ENCODE peak calls at places on chromosomes 6 and 20, in six cellular contexts. N is ascending aorta, S is tibial artery, Q is mesothelial cell of epicardium, J is heart left ventricle, K is bronchial epithelial cell. L is an unnamed sample.

GRCh38 chr6:135129139-135129867 is 51.8 kb upstream of the MYB start:
- DNase-seq in N (no peak), S (no peak), Q (no peak), J (no peak), K (no peak), L (no peak)

GRCh38 chr6:20712011-20712410 is 177.8 kb downstream of the CDKAL1 start:
- DNase-seq in N (no peak), S (no peak), Q (no peak), J (no peak), K (peak; percentile 88), L (no peak)

GRCh38 chr6:90471297-90471696 is 115.6 kb downstream of the MAP3K7 start:
- DNase-seq in N (no peak), S (no peak), Q (no peak), J (no peak), K (no peak), L (no peak)

GRCh38 chr20:31860431-31861345 is 9.6 kb downstream of the DUSP15 start:
- DNase-seq in N (no peak), S (no peak), Q (no peak), J (no peak), K (peak; percentile 60), L (no peak)

GRCh38 chr6:136401749-136402148 is 112.1 kb upstream of the BCLAF1 start:
- DNase-seq in N (no peak), S (no peak), Q (no peak), J (no peak), K (peak; percentile 26), L (no peak)

GRCh38 chr6:92827104-92827503 is 592.3 kb downstream of the EPHA7 start:
- DNase-seq in N (no peak), S (no peak), Q (no peak), J (no peak), K (no peak), L (no peak)

GRCh38 chr6:155216312-155217028 is 47.3 kb upstream of the CLDN20 start:
- DNase-seq in N (no peak), S (no peak), Q (no peak), J (no peak), K (no peak), L (no peak)

GRCh38 chr6:27604986-27605385 is 132.1 kb upstream of the ZNF184 start:
- DNase-seq in N (no peak), S (no peak), Q (no peak), J (no peak), K (no peak), L (no peak)

GRCh38 chr6:141321486-141322347 is 811.0 kb upstream of the GJE1 start:
- DNase-seq in N (no peak), S (no peak), Q (no peak), J (no peak), K (peak; percentile 17), L (no peak)

GRCh38 chr6:109050012-109050411 is 44.6 kb downstream of the SESN1 start:
- DNase-seq in N (no peak), S (no peak), Q (no peak), J (no peak), K (peak; percentile 84), L (no peak)

GRCh38 chr6:141029908-141030307 is 1102.8 kb upstream of the GJE1 start:
- DNase-seq in N (no peak), S (no peak), Q (no peak), J (no peak), K (no peak), L (no peak)

GRCh38 chr20:23048283-23049200 is 930 bp downstream of the THBD start:
- DNase-seq in N (peak; percentile 35), S (peak; percentile 48), Q (no peak), J (peak; percentile 71), K (peak; percentile 33), L (no peak)

GRCh38 chr6:5679696-5680494 is 326.8 kb downstream of the NRN1 start:
- DNase-seq in N (no peak), S (no peak), Q (no peak), J (no peak), K (no peak), L (no peak)

DNA sequence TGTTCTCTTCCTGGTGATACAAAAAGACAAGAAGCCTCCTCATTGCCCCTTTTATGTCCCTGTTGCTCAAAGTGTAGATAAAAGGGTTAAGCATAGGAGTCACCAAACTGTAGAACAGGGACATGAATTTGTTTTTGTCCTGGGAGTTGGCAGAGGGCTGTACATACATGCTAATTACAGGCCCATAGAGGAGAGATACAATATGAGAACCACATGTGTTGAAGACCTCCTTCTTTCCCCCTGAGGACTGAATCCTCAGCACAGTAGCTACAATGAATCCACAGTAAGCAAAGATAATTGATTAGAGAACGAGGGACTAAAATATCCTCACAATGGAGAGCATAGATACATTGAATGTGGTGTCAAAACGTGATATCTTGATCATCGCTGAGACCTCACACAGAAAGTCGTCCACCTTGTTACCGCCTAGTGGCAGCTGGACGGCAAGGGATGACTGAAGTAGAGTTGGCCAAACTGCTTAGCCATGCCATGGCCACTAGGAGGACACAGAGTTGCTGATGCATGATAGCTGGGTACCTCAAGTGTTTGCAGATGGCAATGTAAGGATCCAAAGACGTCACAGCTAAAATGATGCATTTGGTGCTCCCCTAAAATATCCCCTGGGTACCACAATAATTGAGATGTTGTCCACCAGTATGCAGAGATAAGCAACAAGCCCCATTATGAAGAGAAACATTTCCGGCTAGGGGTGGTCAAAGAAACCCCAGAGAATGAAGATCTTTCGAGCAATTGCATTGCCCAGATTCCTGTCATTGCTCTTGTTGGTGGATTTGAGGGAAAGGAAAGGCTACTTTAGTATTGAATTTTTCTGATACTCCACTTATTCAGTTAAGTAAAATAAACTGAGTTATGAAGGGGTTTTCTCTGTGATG is 15.0 kb downstream of the OR2B3 start:
- DNase-seq in N (no peak), S (no peak), Q (no peak), J (no peak), K (peak; percentile 46), L (no peak)
- TF ChIP-seq CTCF in N (no peak), S (no peak), Q (peak; percentile 44), J (peak; percentile 14), K (peak; percentile 77), L (no peak)

GRCh38 chr6:83055366-83055964 is 10.2 kb downstream of the UBE3D start:
- DNase-seq in N (no peak), S (peak; percentile 28), Q (no peak), J (no peak), K (no peak), L (no peak)
- TF ChIP-seq CTCF in N (peak; percentile 59), S (peak; percentile 81), Q (peak; percentile 94), J (peak; percentile 89), K (peak; percentile 64), L (peak; percentile 82)

GRCh38 chr20:46031701-46032254 is 2.8 kb downstream of the SLC12A5 start:
- DNase-seq in N (no peak), S (no peak), Q (no peak), J (peak; percentile 28), K (no peak), L (no peak)
- TF ChIP-seq CTCF in N (no peak), S (no peak), Q (no peak), J (no peak), K (no peak), L (no peak)

DNA sequence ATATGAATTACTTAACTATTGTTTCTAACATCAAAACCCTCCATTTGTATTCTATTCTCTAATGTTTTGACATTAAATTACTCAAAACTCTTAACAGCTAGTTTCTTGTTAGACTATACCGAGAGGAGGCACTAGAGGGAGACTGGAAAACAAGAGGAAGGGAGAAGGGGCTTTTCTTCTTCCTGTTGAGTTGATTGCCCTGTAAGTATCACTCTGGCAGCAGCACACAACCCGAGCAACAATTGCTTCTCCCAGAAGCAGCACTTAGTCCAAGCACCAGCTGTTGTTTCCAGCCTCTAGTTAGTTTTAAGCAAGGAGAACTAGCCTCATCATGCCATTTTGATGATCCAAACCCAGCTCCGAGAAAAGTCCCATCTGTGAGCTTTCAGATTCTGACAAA is 603.8 kb downstream of the PRKN start:
- DNase-seq in N (no peak), S (no peak), Q (no peak), J (no peak), K (no peak), L (no peak)
- TF ChIP-seq CTCF in N (no peak), S (no peak), Q (peak; percentile 13), J (peak; percentile 45), K (no peak), L (no peak)

GRCh38 chr20:13644010-13644409 is 5.3 kb upstream of the TASP1 start:
- DNase-seq in N (no peak), S (no peak), Q (no peak), J (no peak), K (peak; percentile 88), L (no peak)
- TF ChIP-seq CTCF in N (no peak), S (no peak), Q (no peak), J (no peak), K (peak; percentile 20), L (no peak)

GRCh38 chr20:15491564-15491963 is 1081.7 kb downstream of the KIF16B start:
- DNase-seq in N (no peak), S (no peak), Q (no peak), J (no peak), K (peak; percentile 19), L (no peak)
- TF ChIP-seq CTCF in N (no peak), S (no peak), Q (no peak), J (peak; percentile 24), K (peak; percentile 54), L (no peak)

GRCh38 chr20:63498950-63499332 is at the start of gene EEF1A2:
- DNase-seq in N (no peak), S (no peak), Q (no peak), J (peak; percentile 67), K (no peak), L (no peak)
- TF ChIP-seq CTCF in N (no peak), S (no peak), Q (no peak), J (peak; percentile 35), K (no peak), L (no peak)